ENCODE peak calls at places on chromosomes 12 and 14, in five cellular contexts. U, K, V, D and X are unnamed samples.
A peak's percentile ranks its signal among the peaks of the same experiment; 100 is the strongest.

GRCh38 chr12:271165-271564 is 8.5 kb upstream of the SLC6A13 start:
- DNase-seq in V (no peak), D (no peak), U (no peak), K (no peak), X (no peak)

GRCh38 chr12:54431911-54432814 is 13.1 kb upstream of the ITGA5 start:
- DNase-seq in K (peak; percentile 46), V (peak; percentile 93), U (no peak), D (no peak), X (peak; percentile 13)

GRCh38 chr12:6827437-6827894 is 741 bp upstream of the P3H3 start:
- DNase-seq in K (peak; percentile 79), V (peak; percentile 94), U (no peak), D (no peak), X (peak; percentile 85)

GRCh38 chr14:24556756-24557155 is 19.3 kb downstream of the CTSG start:
- DNase-seq in U (no peak), D (no peak), K (no peak), V (no peak), X (no peak)

GRCh38 chr12:55982319-55982936 is 8.6 kb downstream of the RAB5B start:
- DNase-seq in D (no peak), K (no peak), V (no peak), U (no peak), X (no peak)

GRCh38 chr14:93932642-93933041 is 5.5 kb downstream of the FAM181A start:
- DNase-seq in V (no peak), D (no peak), K (no peak), U (no peak), X (no peak)

GRCh38 chr14:52951730-52952481 is 1.1 kb upstream of the FERMT2 start:
- DNase-seq in U (no peak), V (no peak), K (peak; percentile 43), D (no peak), X (no peak)

GRCh38 chr12:123232472-123232806 is 502 bp downstream of the MPHOSPH9 start:
- DNase-seq in K (no peak), U (no peak), D (no peak), V (peak; percentile 76), X (no peak)

GRCh38 chr12:113757223-113758002 is 208.7 kb downstream of the RBM19 start:
- DNase-seq in D (no peak), K (no peak), V (no peak), U (no peak), X (no peak)

GRCh38 chr14:35898217-35898775 is 72.2 kb downstream of the BRMS1L start:
- DNase-seq in D (no peak), K (no peak), U (no peak), V (no peak), X (no peak)

GRCh38 chr14:54916061-54916460 is 13.4 kb upstream of the GCH1 start:
- DNase-seq in K (no peak), D (no peak), U (no peak), V (no peak), X (no peak)